ENCODE peak calls at places on chromosomes 6 and 20, in six cellular contexts. W, M, X, A, V and N are unnamed samples.

GRCh38 chr6:141261016-141261671 is 871.6 kb upstream of the GJE1 start:
- DNase-seq in V (no peak), X (no peak), M (no peak), W (no peak), A (no peak), N (peak; percentile 29)

GRCh38 chr6:148851683-148852556 is 105.1 kb downstream of the UST start:
- DNase-seq in X (peak; percentile 20), A (no peak), W (no peak), V (no peak), M (no peak), N (peak; percentile 44)

GRCh38 chr6:140316966-140317365 is 942.5 kb upstream of the CITED2 start:
- DNase-seq in A (peak; percentile 3), V (no peak), W (no peak), X (no peak), M (no peak), N (no peak)

GRCh38 chr20:31630187-31630790 is 7.4 kb upstream of the COX4I2 start:
- DNase-seq in V (no peak), M (no peak), A (no peak), W (no peak), X (peak; percentile 46), N (peak; percentile 91)

GRCh38 chr6:118103381-118104105 is 196.5 kb downstream of the SLC35F1 start:
- DNase-seq in V (no peak), X (peak; percentile 4), W (no peak), A (no peak), M (no peak), N (no peak)

GRCh38 chr20:40493551-40493950 is 195.5 kb downstream of the MAFB start:
- DNase-seq in A (peak; percentile 28), M (no peak), X (no peak), W (no peak), V (no peak), N (no peak)

GRCh38 chr6:16108996-16109658 is 19.8 kb upstream of the MYLIP start:
- DNase-seq in W (peak; percentile 20), X (no peak), V (no peak), A (no peak), M (no peak), N (peak; percentile 87)

GRCh38 chr6:144284753-144285547 is at the start of gene UTRN:
- DNase-seq in A (no peak), M (peak; percentile 90), V (no peak), X (peak; percentile 76), W (peak; percentile 80), N (peak; percentile 75)

GRCh38 chr20:46088409-46089075 is 1.2 kb downstream of the NCOA5 start:
- DNase-seq in X (no peak), W (no peak), A (no peak), V (no peak), M (no peak), N (no peak)

GRCh38 chr20:24746351-24746685 is 202.8 kb upstream of the CST7 start:
- DNase-seq in V (no peak), X (peak; percentile 22), A (peak; percentile 48), W (peak; percentile 85), M (no peak), N (peak; percentile 75)

GRCh38 chr20:53579581-53580375 is 13.9 kb downstream of the ZNF217 start:
- DNase-seq in M (no peak), A (no peak), V (no peak), W (peak; percentile 38), X (peak; percentile 46), N (peak; percentile 25)

GRCh38 chr20:32570401-32571190 is 14.5 kb downstream of the NOL4L start:
- DNase-seq in M (no peak), A (no peak), W (no peak), V (no peak), X (no peak), N (no peak)

GRCh38 chr6:88922775-88923548 is 40.5 kb downstream of the RNGTT start:
- DNase-seq in X (no peak), M (no peak), A (no peak), V (no peak), W (no peak), N (no peak)

GRCh38 chr6:158208226-158208807 is 40.2 kb downstream of the GTF2H5 start:
- DNase-seq in A (no peak), M (no peak), W (no peak), V (no peak), X (no peak), N (no peak)

GRCh38 chr20:19903168-19903676 is 113.9 kb upstream of the NAA20 start:
- DNase-seq in W (peak; percentile 54), X (peak; percentile 46), V (no peak), A (no peak), M (peak; percentile 79), N (peak; percentile 44)
- TF ChIP-seq CTCF in W (peak; percentile 10), X (peak; percentile 29), V (no peak), A (no peak), M (peak; percentile 28), N (no peak)

GRCh38 chr6:72844614-72845013 is 222.8 kb downstream of the KCNQ5 start:
- DNase-seq in V (no peak), X (no peak), M (no peak), A (no peak), W (no peak), N (no peak)
- TF ChIP-seq POLR2A in V (no peak), X (no peak), M (no peak), A (no peak), W (no peak), N (no peak)

GRCh38 chr20:64074184-64074789 is 5.0 kb downstream of the RGS19 start:
- DNase-seq in V (no peak), X (no peak), A (no peak), W (no peak), M (no peak), N (no peak)

GRCh38 chr20:64073476-64074183 is 5.7 kb downstream of the RGS19 start:
- DNase-seq in A (no peak), V (no peak), X (no peak), W (no peak), M (no peak), N (no peak)

GRCh38 chr20:64071341-64072332 is 7.7 kb downstream of the RGS19 start:
- DNase-seq in A (no peak), X (no peak), V (no peak), W (no peak), M (no peak), N (no peak)

GRCh38 chr20:64070244-64070993 is 7.4 kb downstream of the TCEA2 start:
- DNase-seq in W (no peak), X (no peak), M (no peak), A (no peak), V (no peak), N (no peak)

GRCh38 chr20:64072664-64073063 is 6.7 kb downstream of the RGS19 start:
- DNase-seq in M (no peak), A (no peak), V (no peak), X (no peak), W (no peak), N (no peak)
- TF ChIP-seq POLR2AphosphoS5 in M (no peak), A (no peak), V (no peak), X (no peak), W (no peak), N (no peak)

GRCh38 chr6:73375216-73375615 is 5.5 kb upstream of the OOEP start:
- DNase-seq in W (no peak), X (no peak), M (no peak), A (no peak), V (no peak), N (no peak)
- TF ChIP-seq CTCF in W (no peak), X (no peak), M (no peak), A (no peak), V (no peak), N (no peak)

GRCh38 chr6:107115695-107116327 is 496 bp upstream of the BEND3 start:
- DNase-seq in V (no peak), M (peak; percentile 63), X (peak; percentile 26), A (no peak), W (peak; percentile 59), N (peak; percentile 51)
- TF ChIP-seq POLR2A in V (no peak), M (no peak), X (no peak), A (no peak), W (peak; percentile 36), N (no peak)

DNA sequence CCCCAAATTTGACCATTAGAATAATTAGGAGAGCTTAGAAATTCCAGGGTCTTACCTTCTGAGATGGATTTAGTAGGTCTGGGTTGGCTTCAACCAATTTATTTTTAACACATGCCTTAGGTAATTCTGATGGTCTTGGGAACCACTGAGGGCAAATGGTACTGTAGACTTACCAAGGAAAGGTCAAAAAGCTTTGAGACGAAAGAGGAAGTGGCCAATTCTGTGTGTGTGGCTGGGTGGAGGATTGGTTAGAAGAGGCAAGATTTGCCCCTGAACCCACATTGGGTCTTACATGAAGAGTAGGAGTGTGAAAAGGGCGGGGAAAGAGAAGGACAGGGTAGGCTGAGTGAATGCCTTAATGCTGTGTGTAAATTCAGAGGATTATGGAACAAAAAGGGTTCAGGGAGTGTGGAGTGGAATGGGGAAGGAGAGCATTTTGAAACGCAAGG is 2.7 kb downstream of the ITCH start:
- DNase-seq in X (no peak), A (no peak), M (no peak), V (no peak), W (no peak), N (no peak)
- TF ChIP-seq POLR2AphosphoS5 in X (no peak), A (no peak), M (no peak), V (no peak), W (no peak), N (no peak)

GRCh38 chr6:110283657-110284056 is 74.5 kb downstream of the METTL24 start:
- DNase-seq in V (no peak), A (no peak), M (no peak), W (no peak), X (no peak), N (no peak)

GRCh38 chr6:110287462-110288341 is 70.4 kb downstream of the METTL24 start:
- DNase-seq in V (no peak), A (no peak), M (no peak), W (peak; percentile 41), X (no peak), N (no peak)

GRCh38 chr6:110284877-110285276 is 73.3 kb downstream of the METTL24 start:
- DNase-seq in M (no peak), X (no peak), A (no peak), V (no peak), W (no peak), N (no peak)

GRCh38 chr6:110285306-110286060 is 72.7 kb downstream of the METTL24 start:
- DNase-seq in W (peak; percentile 55), X (peak; percentile 7), V (no peak), A (no peak), M (no peak), N (peak; percentile 44)

DNA sequence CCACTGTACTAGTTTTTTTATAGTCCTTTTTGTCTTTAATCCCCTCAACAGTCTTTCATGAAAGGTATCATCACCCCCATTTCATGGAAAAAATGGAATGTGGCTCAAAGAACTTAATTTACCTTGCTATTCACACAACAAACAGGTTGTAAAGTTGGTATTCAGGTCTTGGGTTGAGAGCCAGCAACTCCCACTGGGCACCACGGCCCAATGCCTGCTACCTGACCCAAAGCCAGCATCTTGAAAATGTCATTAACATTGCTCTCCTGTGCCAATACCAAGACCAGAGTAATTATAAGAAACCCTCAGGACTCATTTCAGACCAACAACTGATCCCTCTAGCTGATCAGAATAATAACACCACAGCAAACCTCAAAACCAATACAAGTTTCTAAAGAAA is 75.7 kb downstream of the METTL24 start:
- DNase-seq in V (no peak), M (no peak), A (no peak), W (no peak), X (no peak), N (no peak)
- TF ChIP-seq CTCF in V (no peak), M (no peak), A (no peak), W (no peak), X (no peak), N (no peak)